ENCODE peak calls at places on chromosomes 11 and 22, in four cellular contexts. One of them, this sample, is unnamed.
A peak's percentile ranks its signal among the peaks of the same experiment; 100 is the strongest.

GRCh38 chr11:108967571-108967970 is 302.7 kb downstream of the DDX10 start:
- DNase-seq in H1: no peak
- DNase-seq in H9: no peak
- DNase-seq in IMR-90: no peak
- DNase-seq in this sample: peak; percentile 49

GRCh38 chr11:75347781-75348613 is 3.5 kb downstream of the ARRB1 start:
- DNase-seq in IMR-90: peak; percentile 98
- DNase-seq in H1: no peak
- DNase-seq in H9: peak; percentile 30
- DNase-seq in this sample: peak; percentile 98

GRCh38 chr11:95232666-95233065 is 1.7 kb upstream of the SESN3 start:
- DNase-seq in H1: no peak
- DNase-seq in IMR-90: no peak
- DNase-seq in H9: no peak
- DNase-seq in this sample: no peak

GRCh38 chr11:74559110-74559933 is 33.1 kb upstream of the POLD3 start:
- DNase-seq in H9: no peak
- DNase-seq in H1: no peak
- DNase-seq in IMR-90: peak; percentile 55
- DNase-seq in this sample: no peak

GRCh38 chr11:10499452-10500262 is 41.3 kb downstream of the RNF141 start:
- DNase-seq in IMR-90: no peak
- DNase-seq in H1: no peak
- DNase-seq in H9: no peak
- DNase-seq in this sample: no peak

GRCh38 chr22:30925667-30926066 is 42.9 kb downstream of the MORC2 start:
- DNase-seq in H9: peak; percentile 18
- DNase-seq in H1: no peak
- DNase-seq in IMR-90: no peak
- DNase-seq in this sample: no peak

GRCh38 chr22:35195821-35196220 is 61.5 kb upstream of the HMGXB4 start:
- DNase-seq in H9: no peak
- DNase-seq in IMR-90: no peak
- DNase-seq in H1: no peak
- DNase-seq in this sample: no peak

GRCh38 chr22:47854226-47854625 is 1091.8 kb downstream of the TBC1D22A start:
- DNase-seq in IMR-90: no peak
- DNase-seq in H9: no peak
- DNase-seq in H1: no peak
- DNase-seq in this sample: no peak

GRCh38 chr11:75233688-75234295 is 6.8 kb upstream of the TPBGL start:
- DNase-seq in H1: peak; percentile 72
- DNase-seq in H9: peak; percentile 73
- DNase-seq in IMR-90: peak; percentile 54
- DNase-seq in this sample: peak; percentile 68

GRCh38 chr22:40808018-40808841 is 10.9 kb downstream of the SLC25A17 start:
- DNase-seq in H1: no peak
- DNase-seq in IMR-90: peak; percentile 16
- DNase-seq in H9: no peak
- DNase-seq in this sample: no peak

DNA sequence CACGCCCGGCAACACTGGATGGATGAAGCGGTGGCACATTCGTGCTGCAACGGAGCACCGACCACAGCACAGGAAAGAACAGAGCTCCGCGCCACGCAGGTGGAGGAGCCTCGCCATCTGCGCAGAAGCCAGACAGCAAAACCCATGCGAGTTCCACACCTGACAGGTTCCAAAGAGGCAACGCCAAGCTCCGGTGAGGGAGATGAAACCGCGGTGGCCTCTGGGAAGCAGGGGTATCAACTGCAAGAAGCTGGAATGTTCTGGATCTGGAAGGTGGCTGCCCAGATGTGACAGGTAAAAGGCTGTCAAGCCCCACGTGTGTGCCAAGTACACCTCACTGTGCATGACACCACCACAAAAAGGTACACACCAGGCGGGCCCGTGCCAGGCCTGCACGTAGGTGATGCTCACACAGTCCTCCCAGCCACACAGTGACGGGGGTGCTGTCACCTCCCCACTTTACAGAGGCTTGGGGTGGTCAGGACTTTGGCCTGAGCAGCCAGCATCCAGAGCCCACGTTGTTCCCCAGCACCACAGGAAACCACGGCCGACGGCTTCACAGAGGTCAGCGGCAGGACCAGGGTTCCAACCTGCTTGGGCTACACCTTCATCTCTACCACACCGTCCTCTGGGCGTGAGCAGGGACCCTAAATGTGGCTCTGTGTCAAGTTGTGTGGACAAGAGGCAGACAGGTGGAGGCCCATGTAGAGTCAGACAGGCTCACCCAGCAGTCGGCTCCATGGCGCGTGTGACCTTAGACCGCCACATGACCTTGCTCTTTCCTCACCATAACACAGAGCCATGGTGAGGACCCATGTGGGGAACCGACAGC is 19.7 kb upstream of the EFCAB6 start:
- DNase-seq in H9: no peak
- DNase-seq in H1: no peak
- DNase-seq in IMR-90: no peak
- DNase-seq in this sample: no peak
- H3K14ac ChIP-seq in H9: no peak overlapping the region
- H3K14ac ChIP-seq in H1: no peak overlapping the region
- H3K14ac ChIP-seq in IMR-90: no peak overlapping the region
- H3K14ac ChIP-seq in this sample: no peak overlapping the region

GRCh38 chr11:46369458-46370152 is 11.9 kb upstream of the MDK start:
- DNase-seq in IMR-90: peak; percentile 77
- DNase-seq in H9: peak; percentile 91
- DNase-seq in H1: peak; percentile 86
- DNase-seq in this sample: peak; percentile 84
- H3K14ac ChIP-seq in IMR-90: peak overlapping the region; percentile 7
- H3K14ac ChIP-seq in H9: no peak overlapping the region
- H3K14ac ChIP-seq in H1: no peak overlapping the region
- H3K14ac ChIP-seq in this sample: no peak overlapping the region

GRCh38 chr11:65743928-65744698 is 23.5 kb upstream of the RNASEH2C start:
- DNase-seq in H9: peak; percentile 82
- DNase-seq in IMR-90: no peak
- DNase-seq in H1: no peak
- DNase-seq in this sample: peak; percentile 56
- H3K14ac ChIP-seq in H9: no peak overlapping the region
- H3K14ac ChIP-seq in IMR-90: no peak overlapping the region
- H3K14ac ChIP-seq in H1: no peak overlapping the region
- H3K14ac ChIP-seq in this sample: no peak overlapping the region

GRCh38 chr11:6612008-6612815 is at the start of gene TAF10:
- DNase-seq in H9: peak; percentile 96
- DNase-seq in H1: peak; percentile 92
- DNase-seq in IMR-90: peak; percentile 96
- DNase-seq in this sample: peak; percentile 98

GRCh38 chr11:6610591-6610990 is 1.4 kb downstream of the TAF10 start:
- DNase-seq in IMR-90: no peak
- DNase-seq in H9: peak; percentile 26
- DNase-seq in H1: no peak
- DNase-seq in this sample: no peak

GRCh38 chr11:6612816-6613136 is 760 bp upstream of the TAF10 start:
- DNase-seq in H9: peak; percentile 57
- DNase-seq in IMR-90: no peak
- DNase-seq in H1: peak; percentile 67
- DNase-seq in this sample: no peak

GRCh38 chr11:6609502-6610015 is 2.5 kb downstream of the TAF10 start:
- DNase-seq in IMR-90: no peak
- DNase-seq in H1: no peak
- DNase-seq in H9: peak; percentile 2
- DNase-seq in this sample: no peak

GRCh38 chr11:6611092-6612007 is 666 bp downstream of the TAF10 start:
- DNase-seq in H9: peak; percentile 27
- DNase-seq in H1: peak; percentile 61
- DNase-seq in IMR-90: peak; percentile 21
- DNase-seq in this sample: peak; percentile 34
- H3K14ac ChIP-seq in H9: peak overlapping the region; percentile 87
- H3K14ac ChIP-seq in H1: no peak overlapping the region
- H3K14ac ChIP-seq in IMR-90: peak overlapping the region; percentile 92
- H3K14ac ChIP-seq in this sample: no peak overlapping the region

GRCh38 chr22:46043816-46044717 is 67.1 kb upstream of the WNT7B start:
- DNase-seq in H9: peak; percentile 72
- DNase-seq in H1: peak; percentile 64
- DNase-seq in IMR-90: no peak
- DNase-seq in this sample: no peak
- H3K14ac ChIP-seq in H9: peak overlapping the region; percentile 82
- H3K14ac ChIP-seq in H1: no peak overlapping the region
- H3K14ac ChIP-seq in IMR-90: peak overlapping the region; percentile 99
- H3K14ac ChIP-seq in this sample: peak overlapping the region; percentile 4